ENCODE peak calls at places on chromosomes 6 and 20, in seven cellular contexts. One of them, this sample, is unnamed.
A peak's percentile ranks its signal among the peaks of the same experiment; 100 is the strongest.

GRCh38 chr6:149224399-149224798 is 93.1 kb upstream of the TAB2 start:
- DNase-seq in tibial nerve: no peak
- DNase-seq in HepG2: no peak
- DNase-seq in K562: no peak
- DNase-seq in IMR-90: no peak
- DNase-seq in uterus: no peak
- DNase-seq in right lobe of liver: no peak
- DNase-seq in this sample: no peak

GRCh38 chr6:42471116-42471515 is 19.4 kb upstream of the TRERF1 start:
- DNase-seq in HepG2: no peak
- DNase-seq in tibial nerve: no peak
- DNase-seq in K562: no peak
- DNase-seq in right lobe of liver: no peak
- DNase-seq in uterus: no peak
- DNase-seq in IMR-90: no peak
- DNase-seq in this sample: no peak

GRCh38 chr6:40075051-40075445 is 140.8 kb upstream of the MOCS1 start:
- DNase-seq in HepG2: no peak
- DNase-seq in tibial nerve: no peak
- DNase-seq in uterus: no peak
- DNase-seq in IMR-90: no peak
- DNase-seq in right lobe of liver: no peak
- DNase-seq in K562: no peak
- DNase-seq in this sample: no peak

GRCh38 chr20:2101057-2101934 is at the start of gene STK35:
- DNase-seq in K562: no peak
- DNase-seq in IMR-90: no peak
- DNase-seq in HepG2: no peak
- DNase-seq in uterus: peak; percentile 78
- DNase-seq in tibial nerve: no peak
- DNase-seq in right lobe of liver: peak; percentile 96
- DNase-seq in this sample: no peak

GRCh38 chr6:28683945-28684538 is 158.4 kb downstream of the GPX5 start:
- DNase-seq in HepG2: peak; percentile 68
- DNase-seq in K562: peak; percentile 62
- DNase-seq in tibial nerve: no peak
- DNase-seq in IMR-90: peak; percentile 34
- DNase-seq in right lobe of liver: no peak
- DNase-seq in uterus: no peak
- DNase-seq in this sample: no peak

GRCh38 chr20:61295249-61295648 is 43.2 kb downstream of the CDH4 start:
- DNase-seq in tibial nerve: no peak
- DNase-seq in HepG2: no peak
- DNase-seq in K562: no peak
- DNase-seq in IMR-90: peak; percentile 34
- DNase-seq in uterus: no peak
- DNase-seq in right lobe of liver: no peak
- DNase-seq in this sample: no peak

GRCh38 chr6:24493945-24494725 is 634 bp upstream of the ALDH5A1 start:
- DNase-seq in HepG2: no peak
- DNase-seq in uterus: no peak
- DNase-seq in IMR-90: no peak
- DNase-seq in right lobe of liver: no peak
- DNase-seq in K562: no peak
- DNase-seq in tibial nerve: no peak
- DNase-seq in this sample: no peak

GRCh38 chr20:51487076-51487475 is 55.4 kb downstream of the NFATC2 start:
- DNase-seq in right lobe of liver: no peak
- DNase-seq in tibial nerve: no peak
- DNase-seq in uterus: no peak
- DNase-seq in K562: no peak
- DNase-seq in HepG2: no peak
- DNase-seq in IMR-90: no peak
- DNase-seq in this sample: no peak

GRCh38 chr20:20375862-20376261 is 8.0 kb downstream of the INSM1 start:
- DNase-seq in HepG2: no peak
- DNase-seq in right lobe of liver: no peak
- DNase-seq in K562: no peak
- DNase-seq in uterus: no peak
- DNase-seq in IMR-90: no peak
- DNase-seq in tibial nerve: no peak
- DNase-seq in this sample: no peak

GRCh38 chr6:29667158-29667557 is 10.3 kb downstream of the MOG start:
- DNase-seq in right lobe of liver: no peak
- DNase-seq in IMR-90: no peak
- DNase-seq in tibial nerve: no peak
- DNase-seq in uterus: no peak
- DNase-seq in K562: no peak
- DNase-seq in HepG2: no peak
- DNase-seq in this sample: no peak

GRCh38 chr20:43658068-43658722 is 8.7 kb upstream of the MYBL2 start:
- DNase-seq in right lobe of liver: no peak
- DNase-seq in tibial nerve: no peak
- DNase-seq in uterus: no peak
- DNase-seq in K562: no peak
- DNase-seq in HepG2: peak; percentile 79
- DNase-seq in IMR-90: peak; percentile 18
- DNase-seq in this sample: no peak

GRCh38 chr20:38871560-38871953 is 54.7 kb upstream of the FAM83D start:
- DNase-seq in tibial nerve: no peak
- DNase-seq in K562: no peak
- DNase-seq in IMR-90: no peak
- DNase-seq in HepG2: no peak
- DNase-seq in right lobe of liver: no peak
- DNase-seq in uterus: no peak
- DNase-seq in this sample: no peak

GRCh38 chr20:38872036-38872435 is 54.2 kb upstream of the FAM83D start:
- DNase-seq in HepG2: no peak
- DNase-seq in tibial nerve: no peak
- DNase-seq in right lobe of liver: no peak
- DNase-seq in uterus: no peak
- DNase-seq in IMR-90: no peak
- DNase-seq in K562: no peak
- DNase-seq in this sample: no peak

GRCh38 chr20:38874460-38875169 is 51.6 kb upstream of the FAM83D start:
- DNase-seq in IMR-90: no peak
- DNase-seq in K562: no peak
- DNase-seq in right lobe of liver: peak; percentile 74
- DNase-seq in uterus: no peak
- DNase-seq in tibial nerve: no peak
- DNase-seq in HepG2: no peak
- DNase-seq in this sample: no peak

GRCh38 chr20:38872491-38873049 is 53.6 kb upstream of the FAM83D start:
- DNase-seq in right lobe of liver: no peak
- DNase-seq in K562: no peak
- DNase-seq in uterus: no peak
- DNase-seq in IMR-90: no peak
- DNase-seq in tibial nerve: no peak
- DNase-seq in HepG2: no peak
- DNase-seq in this sample: no peak

GRCh38 chr20:38873050-38873581 is 53.1 kb upstream of the FAM83D start:
- DNase-seq in K562: no peak
- DNase-seq in IMR-90: no peak
- DNase-seq in tibial nerve: no peak
- DNase-seq in uterus: no peak
- DNase-seq in right lobe of liver: no peak
- DNase-seq in HepG2: no peak
- DNase-seq in this sample: no peak
- H3K4me1 ChIP-seq in K562: peaks cover 17% of the 10 kb centered on the region
- H3K4me1 ChIP-seq in IMR-90: no peaks in the 10 kb centered on the region
- H3K4me1 ChIP-seq in tibial nerve: no peaks in the 10 kb centered on the region
- H3K4me1 ChIP-seq in uterus: no peaks in the 10 kb centered on the region
- H3K4me1 ChIP-seq in right lobe of liver: no peaks in the 10 kb centered on the region
- H3K4me1 ChIP-seq in HepG2: peaks cover 7% of the 10 kb centered on the region
- H3K4me1 ChIP-seq in this sample: no peaks in the 10 kb centered on the region

DNA sequence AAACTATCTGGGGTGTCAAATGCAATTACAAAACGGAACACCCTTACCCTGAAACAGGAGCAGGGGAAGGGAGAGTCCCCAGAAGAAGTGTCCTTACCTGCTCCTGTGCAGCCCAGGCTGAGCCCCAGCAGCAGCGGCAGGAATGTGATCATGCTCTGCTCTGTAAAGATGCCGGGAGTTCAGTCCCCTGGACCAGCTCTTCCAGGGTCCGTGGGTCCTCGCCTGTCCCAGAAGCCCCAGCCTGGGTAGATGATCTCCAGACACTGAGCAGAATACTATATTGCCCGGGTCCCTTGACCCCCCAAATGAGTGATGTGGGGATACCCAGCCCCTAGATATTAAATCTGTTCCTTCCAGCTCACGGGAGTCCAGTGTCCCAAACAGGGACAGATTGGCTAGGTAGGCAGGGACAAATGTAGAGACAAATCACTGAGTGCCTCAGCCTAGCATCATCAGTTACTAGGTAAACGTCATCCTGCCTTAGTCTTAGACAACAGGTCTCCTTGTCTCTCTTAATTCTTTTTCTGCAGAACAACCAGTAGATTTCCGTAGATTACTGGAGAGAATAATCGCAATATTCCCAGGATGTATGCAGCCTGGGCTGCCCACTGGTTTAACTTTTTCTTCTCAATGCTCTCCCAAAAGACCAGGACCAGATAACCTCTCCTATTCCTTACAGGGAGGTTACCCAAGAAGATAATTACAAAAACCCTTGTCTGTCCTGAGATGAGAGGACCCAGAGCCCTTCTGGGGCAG is at the start of gene HLA-DMB:
- DNase-seq in uterus: no peak
- DNase-seq in tibial nerve: peak; percentile 80
- DNase-seq in right lobe of liver: peak; percentile 62
- DNase-seq in HepG2: peak; percentile 49
- DNase-seq in IMR-90: peak; percentile 73
- DNase-seq in K562: no peak
- DNase-seq in this sample: no peak
- TF ChIP-seq POLR2A in uterus: peak; percentile 23
- TF ChIP-seq POLR2A in tibial nerve: no peak
- TF ChIP-seq POLR2A in right lobe of liver: peak; percentile 45
- TF ChIP-seq POLR2A in HepG2: no peak
- TF ChIP-seq POLR2A in IMR-90: no peak
- TF ChIP-seq POLR2A in K562: no peak
- TF ChIP-seq POLR2A in this sample: no peak

GRCh38 chr6:118999494-118999893 is 64.5 kb upstream of the MCM9 start:
- DNase-seq in tibial nerve: no peak
- DNase-seq in right lobe of liver: no peak
- DNase-seq in uterus: no peak
- DNase-seq in IMR-90: no peak
- DNase-seq in K562: no peak
- DNase-seq in HepG2: peak; percentile 6
- DNase-seq in this sample: no peak
- H3K4me1 ChIP-seq in tibial nerve: no peaks in the 10 kb centered on the region
- H3K4me1 ChIP-seq in right lobe of liver: no peaks in the 10 kb centered on the region
- H3K4me1 ChIP-seq in uterus: no peaks in the 10 kb centered on the region
- H3K4me1 ChIP-seq in IMR-90: no peaks in the 10 kb centered on the region
- H3K4me1 ChIP-seq in K562: no peaks in the 10 kb centered on the region
- H3K4me1 ChIP-seq in HepG2: peaks cover 7% of the 10 kb centered on the region
- H3K4me1 ChIP-seq in this sample: no peaks in the 10 kb centered on the region

DNA sequence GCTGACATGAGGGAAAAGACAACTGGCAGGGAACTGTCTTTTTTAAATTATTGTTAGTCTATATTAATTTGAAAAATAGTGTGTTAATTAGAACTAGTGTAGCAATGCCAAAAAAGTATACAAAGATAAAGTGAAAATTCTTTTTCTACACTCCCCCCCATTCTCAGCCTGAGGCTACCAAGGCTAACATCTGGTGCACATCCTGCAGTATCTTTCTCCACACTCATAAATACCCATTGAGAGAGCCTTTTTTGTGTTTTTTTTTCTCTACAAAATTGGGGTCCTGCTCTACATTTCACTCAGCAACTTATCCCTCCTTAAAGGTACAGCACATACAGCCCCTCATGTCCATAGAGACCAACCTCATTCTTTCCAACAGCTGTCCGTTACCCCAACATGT is 20.7 kb downstream of the PREX1 start:
- DNase-seq in HepG2: no peak
- DNase-seq in right lobe of liver: no peak
- DNase-seq in tibial nerve: no peak
- DNase-seq in IMR-90: no peak
- DNase-seq in K562: no peak
- DNase-seq in uterus: no peak
- DNase-seq in this sample: no peak
- TF ChIP-seq POLR2A in HepG2: no peak
- TF ChIP-seq POLR2A in right lobe of liver: no peak
- TF ChIP-seq POLR2A in tibial nerve: no peak
- TF ChIP-seq POLR2A in IMR-90: no peak
- TF ChIP-seq POLR2A in K562: no peak
- TF ChIP-seq POLR2A in uterus: no peak
- TF ChIP-seq POLR2A in this sample: no peak

GRCh38 chr6:106735136-106735535 is 105.8 kb downstream of the QRSL1 start:
- DNase-seq in HepG2: no peak
- DNase-seq in IMR-90: no peak
- DNase-seq in K562: no peak
- DNase-seq in right lobe of liver: no peak
- DNase-seq in tibial nerve: no peak
- DNase-seq in uterus: no peak
- DNase-seq in this sample: no peak

GRCh38 chr6:106733386-106733785 is 104.0 kb downstream of the QRSL1 start:
- DNase-seq in HepG2: no peak
- DNase-seq in right lobe of liver: no peak
- DNase-seq in IMR-90: no peak
- DNase-seq in K562: no peak
- DNase-seq in tibial nerve: no peak
- DNase-seq in uterus: no peak
- DNase-seq in this sample: no peak

GRCh38 chr6:106736502-106736901 is 107.1 kb downstream of the QRSL1 start:
- DNase-seq in uterus: no peak
- DNase-seq in right lobe of liver: no peak
- DNase-seq in HepG2: no peak
- DNase-seq in K562: no peak
- DNase-seq in tibial nerve: no peak
- DNase-seq in IMR-90: no peak
- DNase-seq in this sample: no peak

GRCh38 chr6:106732541-106732940 is 103.2 kb downstream of the QRSL1 start:
- DNase-seq in tibial nerve: no peak
- DNase-seq in K562: no peak
- DNase-seq in IMR-90: no peak
- DNase-seq in right lobe of liver: no peak
- DNase-seq in HepG2: no peak
- DNase-seq in uterus: no peak
- DNase-seq in this sample: no peak

DNA sequence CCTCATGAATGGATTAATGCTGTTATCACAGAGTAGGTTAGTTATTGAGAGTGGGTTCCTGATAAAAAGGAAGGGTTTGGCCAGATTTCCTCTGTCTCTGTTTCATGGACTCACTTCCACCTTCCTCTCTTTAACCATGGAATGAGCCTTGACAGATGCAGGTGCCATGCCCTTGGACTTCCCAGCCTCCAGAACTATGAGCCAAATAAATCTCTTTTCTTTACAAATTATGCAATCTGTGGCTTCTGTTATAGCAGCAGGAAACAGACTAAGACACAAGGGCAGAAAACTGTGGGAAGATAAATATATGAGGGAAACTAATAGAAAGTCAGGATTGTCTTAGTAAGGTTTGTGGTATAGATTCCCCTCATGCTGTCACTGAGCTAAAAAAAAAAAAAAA is 106.5 kb downstream of the QRSL1 start:
- DNase-seq in HepG2: no peak
- DNase-seq in K562: no peak
- DNase-seq in tibial nerve: no peak
- DNase-seq in IMR-90: no peak
- DNase-seq in uterus: no peak
- DNase-seq in right lobe of liver: no peak
- DNase-seq in this sample: no peak
- H3K4me1 ChIP-seq in HepG2: peaks cover 37% of the 10 kb centered on the region
- H3K4me1 ChIP-seq in K562: no peaks in the 10 kb centered on the region
- H3K4me1 ChIP-seq in tibial nerve: no peaks in the 10 kb centered on the region
- H3K4me1 ChIP-seq in IMR-90: no peaks in the 10 kb centered on the region
- H3K4me1 ChIP-seq in uterus: no peaks in the 10 kb centered on the region
- H3K4me1 ChIP-seq in right lobe of liver: no peaks in the 10 kb centered on the region
- H3K4me1 ChIP-seq in this sample: peaks cover 8% of the 10 kb centered on the region

GRCh38 chr20:10963717-10964266 is 290.0 kb upstream of the JAG1 start:
- DNase-seq in right lobe of liver: no peak
- DNase-seq in HepG2: no peak
- DNase-seq in K562: no peak
- DNase-seq in tibial nerve: no peak
- DNase-seq in uterus: no peak
- DNase-seq in IMR-90: no peak
- DNase-seq in this sample: no peak
- TF ChIP-seq POLR2A in right lobe of liver: no peak
- TF ChIP-seq POLR2A in HepG2: no peak
- TF ChIP-seq POLR2A in K562: no peak
- TF ChIP-seq POLR2A in tibial nerve: no peak
- TF ChIP-seq POLR2A in uterus: no peak
- TF ChIP-seq POLR2A in IMR-90: no peak
- TF ChIP-seq POLR2A in this sample: no peak

This sample was measured in esophagus squamous epithelium.